ENCODE peak calls at places on chromosomes 2 and 18, in eight cellular contexts. K is AG09319; M is naive thymus-derived CD8-positive, alpha-beta T cell; Z is breast epithelium; E is LNCaP clone FGC; J is T-cell; G is WTC11; V is hypothalamus. H is an unnamed sample.

GRCh38 chr2:176854878-176855277 is 357.7 kb upstream of the HNRNPA3 start:
- DNase-seq in M (no peak), Z (no peak), V (no peak), G (no peak), E (no peak), K (no peak), J (no peak), H (peak; percentile 52)

GRCh38 chr2:105391058-105391627 is 7.7 kb downstream of the FHL2 start:
- DNase-seq in K (no peak), Z (no peak), G (no peak), M (no peak), V (no peak), J (no peak), E (no peak), H (no peak)

GRCh38 chr18:52716926-52717325 is 376.9 kb downstream of the DCC start:
- DNase-seq in V (peak; percentile 12), J (no peak), G (peak; percentile 9), K (no peak), M (no peak), Z (no peak), E (peak; percentile 21), H (peak; percentile 66)

GRCh38 chr18:490624-491023 is 9.9 kb downstream of the COLEC12 start:
- DNase-seq in Z (no peak), J (no peak), K (no peak), G (no peak), E (no peak), V (no peak), M (no peak), H (no peak)

GRCh38 chr18:49399003-49399402 is 61.4 kb downstream of the DYM start:
- DNase-seq in J (no peak), Z (no peak), G (no peak), K (no peak), M (no peak), E (no peak), V (no peak), H (peak; percentile 52)

GRCh38 chr2:117785740-117786139 is 28.8 kb upstream of the DDX18 start:
- DNase-seq in J (peak; percentile 27), Z (no peak), K (peak; percentile 14), G (peak; percentile 37), E (peak; percentile 31), V (no peak), M (peak; percentile 36), H (peak; percentile 51)

GRCh38 chr2:86065512-86065911 is 40.2 kb downstream of the POLR1A start:
- DNase-seq in E (no peak), M (no peak), G (no peak), V (no peak), Z (no peak), J (no peak), K (no peak), H (no peak)

GRCh38 chr18:64747803-64748202 is 598.9 kb upstream of the LINC00305 start:
- DNase-seq in E (no peak), V (no peak), Z (no peak), G (no peak), M (no peak), K (no peak), J (no peak), H (peak; percentile 54)

GRCh38 chr18:31490387-31490786 is 7.6 kb upstream of the DSG2 start:
- DNase-seq in J (no peak), E (no peak), K (no peak), M (no peak), Z (no peak), G (no peak), V (no peak), H (no peak)

GRCh38 chr2:218631837-218632236 is 24.1 kb downstream of the PLCD4 start:
- DNase-seq in E (no peak), M (no peak), J (no peak), G (no peak), K (no peak), V (no peak), Z (no peak), H (peak; percentile 19)

GRCh38 chr2:240429341-240429871 is 6.1 kb upstream of the GPC1 start:
- DNase-seq in E (no peak), G (no peak), J (no peak), K (no peak), Z (peak; percentile 42), V (no peak), M (no peak), H (no peak)

GRCh38 chr18:58205087-58205779 is 161.2 kb downstream of the NEDD4L start:
- DNase-seq in G (no peak), K (peak; percentile 68), Z (no peak), J (no peak), M (no peak), E (no peak), V (no peak), H (peak; percentile 63)

GRCh38 chr18:22309191-22309590 is 108.5 kb downstream of the CTAGE1 start:
- DNase-seq in E (no peak), K (no peak), G (no peak), V (no peak), J (no peak), M (no peak), Z (no peak), H (no peak)

GRCh38 chr2:192194065-192194865 is 468 bp downstream of the TMEFF2 start:
- DNase-seq in Z (no peak), E (no peak), G (peak; percentile 14), V (peak; percentile 57), J (peak; percentile 7), M (peak; percentile 26), K (no peak), H (peak; percentile 58)

GRCh38 chr2:8633735-8634313 is 48.0 kb upstream of the ID2 start:
- DNase-seq in G (no peak), M (no peak), V (no peak), E (no peak), Z (no peak), J (no peak), K (no peak), H (no peak)

GRCh38 chr2:26678026-26678425 is 14.5 kb upstream of the KCNK3 start:
- DNase-seq in V (no peak), J (no peak), M (no peak), E (no peak), G (no peak), Z (no peak), K (no peak), H (no peak)

GRCh38 chr2:196925768-196926561 is 542 bp downstream of the PGAP1 start:
- DNase-seq in K (no peak), G (peak; percentile 35), E (no peak), M (peak; percentile 20), V (peak; percentile 44), J (no peak), Z (no peak), H (peak; percentile 73)

GRCh38 chr2:132830321-132830720 is 160.3 kb upstream of the LYPD1 start:
- DNase-seq in M (no peak), E (no peak), V (no peak), J (no peak), Z (no peak), G (no peak), K (no peak), H (no peak)

GRCh38 chr18:3219621-3220335 is at the start of gene MYOM1:
- DNase-seq in E (no peak), G (no peak), M (no peak), V (no peak), Z (no peak), J (no peak), K (no peak), H (no peak)

GRCh38 chr2:13919981-13920382 is 712.5 kb upstream of the LRATD1 start:
- DNase-seq in V (no peak), M (no peak), J (no peak), G (no peak), K (no peak), Z (no peak), E (no peak), H (no peak)